ENCODE peak calls at places on chromosomes 16 and 17, in five cellular contexts. D is left ventricle myocardium inferior, S is cardiac muscle cell, I is A549, X is fibroblast of lung. N is an unnamed sample.

GRCh38 chr17:29084476-29085148 is 41.7 kb downstream of the PIPOX start:
- DNase-seq in I (no peak), X (peak; percentile 41), S (no peak), D (no peak), N (no peak)

GRCh38 chr16:29820271-29820701 is at the start of gene MVP:
- DNase-seq in S (no peak), X (peak; percentile 67), D (peak; percentile 67), I (peak; percentile 74), N (no peak)

GRCh38 chr16:15970202-15970601 is 20.8 kb downstream of the ABCC1 start:
- DNase-seq in X (no peak), S (no peak), D (no peak), I (no peak), N (peak; percentile 13)

GRCh38 chr16:72884037-72884436 is 163.9 kb downstream of the ZFHX3 start:
- DNase-seq in I (no peak), X (peak; percentile 33), D (no peak), S (no peak), N (no peak)

GRCh38 chr16:13558752-13559151 is 361.2 kb upstream of the ERCC4 start:
- DNase-seq in I (no peak), X (no peak), D (no peak), S (no peak), N (no peak)

GRCh38 chr16:85522842-85523601 is 90.1 kb upstream of the GSE1 start:
- DNase-seq in I (no peak), X (peak; percentile 56), S (no peak), D (no peak), N (peak; percentile 69)

GRCh38 chr16:69283851-69284250 is 27.3 kb upstream of the VPS4A start:
- DNase-seq in S (no peak), X (no peak), D (no peak), I (no peak), N (no peak)

GRCh38 chr16:19607610-19608280 is 52.2 kb downstream of the VPS35L start:
- DNase-seq in X (no peak), I (no peak), D (no peak), S (no peak), N (no peak)

GRCh38 chr16:66741131-66741900 is 10.1 kb downstream of the DYNC1LI2 start:
- DNase-seq in S (no peak), D (peak; percentile 88), X (peak; percentile 94), I (peak; percentile 68), N (peak; percentile 88)

GRCh38 chr16:74724820-74725549 is 24.3 kb upstream of the MLKL start:
- DNase-seq in X (peak; percentile 45), I (no peak), S (no peak), D (no peak), N (no peak)

GRCh38 chr17:2084766-2085647 is 30.1 kb downstream of the HIC1 start:
- DNase-seq in X (peak; percentile 94), I (no peak), D (no peak), S (no peak), N (no peak)

GRCh38 chr17:72031219-72031906 is 89.5 kb upstream of the SOX9 start:
- DNase-seq in I (no peak), D (no peak), S (no peak), X (no peak), N (no peak)

GRCh38 chr17:57956311-57957119 is 1.3 kb upstream of the CUEDC1 start:
- DNase-seq in X (no peak), S (no peak), D (no peak), I (no peak), N (peak; percentile 60)

GRCh38 chr17:51957746-51958145 is 200.8 kb downstream of the CA10 start:
- DNase-seq in I (no peak), S (no peak), D (no peak), X (no peak), N (no peak)

GRCh38 chr16:49739381-49739780 is 116.5 kb downstream of the ZNF423 start:
- DNase-seq in X (no peak), D (no peak), S (peak; percentile 24), I (peak; percentile 15), N (peak; percentile 41)

GRCh38 chr17:2405247-2405926 is 4.5 kb upstream of the MNT start:
- DNase-seq in D (no peak), I (no peak), X (peak; percentile 91), S (no peak), N (no peak)

GRCh38 chr16:54277845-54278703 is 8.5 kb downstream of the IRX3 start:
- DNase-seq in D (no peak), I (no peak), X (no peak), S (peak; percentile 58), N (no peak)
- H3K27ac ChIP-seq in D (no peak overlapping the region), I (no peak overlapping the region), X (no peak overlapping the region), S (peak overlapping the region; percentile 60), N (no peak overlapping the region)

DNA sequence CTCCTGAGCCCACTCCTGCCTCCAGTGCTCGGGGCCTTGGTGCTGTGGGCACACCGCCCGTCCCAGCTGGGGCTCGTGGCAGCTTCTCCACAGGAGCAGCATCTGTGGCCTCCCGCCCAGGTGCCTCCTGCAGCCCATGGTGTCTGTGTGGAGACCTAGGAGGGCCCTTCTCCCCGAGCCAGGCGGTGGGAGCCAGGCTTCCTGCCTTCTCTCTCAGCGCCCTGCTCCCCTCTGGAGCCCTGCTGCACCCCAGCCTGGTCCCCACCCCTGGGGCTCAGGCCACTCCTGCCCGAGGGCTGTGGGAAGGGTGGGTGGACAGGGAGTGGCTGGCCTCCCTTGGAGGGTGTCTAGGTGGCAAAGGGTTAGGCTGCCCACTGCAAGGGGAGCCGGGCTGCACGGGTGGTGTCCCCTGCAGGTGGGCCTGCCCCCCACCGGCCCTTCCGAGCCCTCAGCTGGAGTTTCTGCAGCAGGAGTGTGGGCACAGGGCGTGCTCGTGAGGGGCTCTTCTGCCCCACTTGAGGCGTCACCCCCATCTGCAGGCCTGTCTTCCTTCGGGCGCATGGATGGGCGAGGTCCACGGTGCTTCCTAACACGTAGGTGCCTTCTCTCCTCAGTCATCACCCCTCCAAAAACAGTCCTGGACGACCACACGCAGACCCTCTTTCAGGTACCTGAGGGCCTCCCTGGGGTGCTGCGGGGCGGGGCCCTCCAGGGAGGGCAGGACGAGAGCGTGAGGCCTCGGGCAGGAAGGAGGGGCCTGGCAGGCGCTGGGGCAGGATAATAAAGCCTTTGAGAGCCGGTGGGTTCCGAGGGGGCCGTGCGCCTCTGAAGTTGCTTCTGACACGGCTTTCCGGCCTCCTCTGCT is 10.8 kb downstream of the CENPX start:
- DNase-seq in I (no peak), S (no peak), D (no peak), X (no peak), N (peak; percentile 49)
- H3K4me3 ChIP-seq in I (no peak overlapping the region), S (no peak overlapping the region), D (no peak overlapping the region), X (no peak overlapping the region), N (no peak overlapping the region)

DNA sequence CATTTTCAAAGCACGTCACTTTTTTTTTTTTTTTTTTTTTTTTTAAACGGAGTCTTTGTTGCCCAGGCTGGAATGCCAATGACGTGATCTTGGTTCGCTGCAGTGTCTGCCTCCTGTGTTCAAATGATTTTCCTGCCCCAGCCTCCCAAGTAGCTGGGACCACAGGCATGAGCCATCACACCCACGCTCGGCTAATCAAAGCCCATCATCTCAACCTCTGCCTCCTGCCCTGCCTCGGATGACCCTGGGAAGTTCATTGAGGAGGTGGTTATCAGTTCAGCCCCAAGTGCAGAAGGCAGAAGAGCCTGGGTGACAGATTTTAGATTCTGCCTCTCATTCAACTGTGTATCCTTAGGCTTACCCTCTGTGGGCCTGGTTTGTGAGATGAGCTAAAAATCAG is 484.9 kb upstream of the EEF2KMT start:
- DNase-seq in X (no peak), I (no peak), S (no peak), D (no peak), N (no peak)
- H3K9me3 ChIP-seq in X (no peaks in the 10 kb centered on the region), I (no peaks in the 10 kb centered on the region), S (no peaks in the 10 kb centered on the region), D (no peaks in the 10 kb centered on the region), N (no peaks in the 10 kb centered on the region)

GRCh38 chr17:7851438-7852261 is 3.2 kb upstream of the TMEM88 start:
- DNase-seq in S (peak; percentile 95), I (peak; percentile 78), D (peak; percentile 88), X (peak; percentile 85), N (no peak)
- H3K27ac ChIP-seq in S (no peak overlapping the region), I (no peak overlapping the region), D (peak overlapping the region; percentile 99), X (no peak overlapping the region), N (no peak overlapping the region)

GRCh38 chr16:728131-728889 is 1.4 kb downstream of the HAGHL start:
- DNase-seq in D (peak; percentile 65), S (peak; percentile 64), X (peak; percentile 76), I (peak; percentile 63), N (peak; percentile 88)
- H3K4me3 ChIP-seq in D (peak overlapping the region; percentile 75), S (peak overlapping the region; percentile 38), X (peak overlapping the region; percentile 75), I (peak overlapping the region; percentile 60), N (peak overlapping the region; percentile 70)

GRCh38 chr17:83193336-83194188 is 114.2 kb downstream of the METRNL start:
- DNase-seq in D (peak; percentile 16), S (no peak), I (no peak), X (no peak), N (no peak)
- H3K9me3 ChIP-seq in D (peaks cover 2% of the 10 kb centered on the region), S (no peaks in the 10 kb centered on the region), I (no peaks in the 10 kb centered on the region), X (no peaks in the 10 kb centered on the region), N (peaks cover 3% of the 10 kb centered on the region)

GRCh38 chr16:87326151-87326571 is 9.0 kb upstream of the C16orf95 start:
- DNase-seq in S (no peak), X (no peak), D (no peak), I (no peak), N (no peak)
- H3K27ac ChIP-seq in S (no peak overlapping the region), X (no peak overlapping the region), D (peak overlapping the region; percentile 5), I (no peak overlapping the region), N (no peak overlapping the region)

DNA sequence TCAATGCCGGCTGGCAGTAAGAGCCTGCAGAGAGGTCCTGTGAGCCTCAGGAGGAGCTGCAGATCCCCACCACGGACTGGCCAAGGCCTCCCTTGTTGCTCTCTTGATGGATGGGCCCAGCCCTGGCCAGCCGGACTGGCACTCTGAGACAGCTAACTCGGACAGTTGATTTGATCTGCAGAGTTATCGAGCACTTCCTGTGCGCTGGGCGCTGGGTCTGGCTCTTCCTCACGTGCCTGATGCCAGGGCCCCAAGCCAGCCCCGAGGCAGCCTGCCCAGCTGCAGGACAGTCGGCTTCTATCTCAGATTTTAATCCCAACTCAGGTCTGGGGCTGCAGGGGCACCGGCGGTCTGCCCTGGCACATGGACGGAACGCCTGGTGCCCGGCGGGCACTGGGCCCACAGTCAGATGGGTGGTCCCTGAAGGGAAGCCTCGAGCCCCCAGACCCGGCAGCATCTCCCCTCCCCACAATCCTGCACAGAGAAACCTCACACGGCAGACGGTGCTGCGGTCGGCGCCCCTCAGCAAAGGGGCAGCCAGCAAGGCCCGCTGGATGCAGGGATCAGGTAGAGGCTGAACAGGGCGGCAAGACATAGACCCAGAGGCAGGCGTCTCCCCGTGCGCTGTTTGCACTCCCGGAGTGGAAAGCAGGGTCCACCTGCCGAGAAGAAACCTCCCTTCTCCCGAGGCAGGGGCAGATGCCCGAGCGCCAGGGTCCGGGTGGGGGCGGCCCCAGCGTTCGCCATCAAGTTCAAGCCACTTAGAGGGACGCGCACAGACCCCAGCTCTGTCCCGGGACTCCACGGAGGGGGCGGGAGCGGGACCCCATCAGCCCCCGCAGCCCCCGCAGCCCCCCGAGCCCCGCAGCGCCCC is 34.0 kb downstream of the TIMM22 start:
- DNase-seq in X (peak; percentile 22), D (peak; percentile 66), I (no peak), S (no peak), N (no peak)
- H3K4me3 ChIP-seq in X (peak overlapping the region; percentile 45), D (peak overlapping the region; percentile 68), I (no peak overlapping the region), S (no peak overlapping the region), N (no peak overlapping the region)

N was measured in SJCRH30.